ENCODE peak calls at places on chromosomes 7 and 10, in six cellular contexts. S is lower lobe of right lung; O is OCI-LY7; G is upper lobe of right lung; H is choroid plexus epithelial cell; A is CD4-positive, CD25-positive, alpha-beta regulatory T cell. F is an unnamed sample.

GRCh38 chr7:137682596-137682995 is 164.2 kb downstream of the DGKI start:
- DNase-seq in S (no peak), O (no peak), G (no peak), H (peak), A (no peak), F (peak)

GRCh38 chr7:73973091-73973490 is 54.9 kb upstream of the ELN start:
- DNase-seq in S (peak), O (no peak), G (peak), H (no peak), A (no peak), F (no peak)

GRCh38 chr10:97328646-97329453 is 5.7 kb downstream of the FRAT2 start:
- DNase-seq in S (no peak), O (no peak), G (no peak), H (peak), A (no peak), F (no peak)

GRCh38 chr7:116166167-116166566 is 44.2 kb upstream of the TES start:
- DNase-seq in S (no peak), O (no peak), G (no peak), H (no peak), A (no peak), F (no peak)

GRCh38 chr7:23277359-23277989 is 21.7 kb upstream of the MALSU1 start:
- DNase-seq in S (no peak), O (peak), G (no peak), H (peak), A (peak), F (peak)

GRCh38 chr7:143492043-143492471 is 14.4 kb downstream of the TAS2R41 start:
- DNase-seq in S (no peak), O (no peak), G (no peak), H (peak), A (no peak), F (peak)

GRCh38 chr7:115267503-115267902 is 345.6 kb downstream of the MDFIC start:
- DNase-seq in S (no peak), O (no peak), G (no peak), H (no peak), A (no peak), F (no peak)

GRCh38 chr10:17989908-17990767 is 38.4 kb downstream of the SLC39A12 start:
- DNase-seq in S (no peak), O (peak), G (no peak), H (peak), A (no peak), F (peak)

GRCh38 chr7:95396136-95397032 is at the start of gene PON3:
- DNase-seq in S (peak), O (no peak), G (peak), H (no peak), A (peak), F (no peak)

GRCh38 chr7:151233111-151233701 is 923 bp downstream of the CHPF2 start:
- DNase-seq in S (no peak), O (peak), G (peak), H (peak), A (peak), F (peak)

GRCh38 chr7:66913118-66914049 is 7.6 kb upstream of the TMEM248 start:
- DNase-seq in S (no peak), O (no peak), G (no peak), H (no peak), A (no peak), F (peak)

GRCh38 chr10:9868499-9868898 is 1149.2 kb upstream of the CELF2 start:
- DNase-seq in S (no peak), O (no peak), G (no peak), H (no peak), A (no peak), F (no peak)

GRCh38 chr10:83819609-83820008 is 319.7 kb upstream of the GHITM start:
- DNase-seq in S (no peak), O (no peak), G (no peak), H (no peak), A (no peak), F (no peak)

GRCh38 chr10:36358736-36359135 is 716.6 kb upstream of the FZD8 start:
- DNase-seq in S (no peak), O (no peak), G (no peak), H (peak), A (no peak), F (no peak)

GRCh38 chr7:130154501-130155317 is 50.5 kb downstream of the TMEM209 start:
- DNase-seq in S (no peak), O (no peak), G (no peak), H (no peak), A (no peak), F (peak)

GRCh38 chr7:150778738-150779301 is 21.3 kb downstream of the TMEM176B start:
- DNase-seq in S (peak), O (peak), G (peak), H (peak), A (peak), F (peak)

GRCh38 chr7:105799006-105799405 is 77.4 kb downstream of the ATXN7L1 start:
- DNase-seq in S (no peak), O (no peak), G (no peak), H (no peak), A (no peak), F (no peak)

GRCh38 chr7:114966156-114966555 is 44.3 kb downstream of the MDFIC start:
- DNase-seq in S (no peak), O (no peak), G (no peak), H (no peak), A (no peak), F (no peak)

GRCh38 chr7:131956864-131957263 is 400.4 kb upstream of the PODXL start:
- DNase-seq in S (no peak), O (no peak), G (no peak), H (no peak), A (no peak), F (no peak)

GRCh38 chr7:133873631-133874030 is 253.5 kb upstream of the LRGUK start:
- DNase-seq in S (no peak), O (no peak), G (no peak), H (peak), A (no peak), F (peak)

GRCh38 chr7:12686234-12686893 is 1.1 kb upstream of the ARL4A start:
- DNase-seq in S (peak), O (peak), G (peak), H (peak), A (peak), F (peak)

GRCh38 chr7:32501522-32501921 is 6.2 kb downstream of the AVL9 start:
- DNase-seq in S (no peak), O (no peak), G (no peak), H (peak), A (no peak), F (peak)

GRCh38 chr10:128087884-128088695 is 38.1 kb downstream of the MKI67 start:
- DNase-seq in S (no peak), O (peak), G (no peak), H (no peak), A (no peak), F (no peak)

GRCh38 chr10:87798082-87798481 is 19.9 kb downstream of the ATAD1 start:
- DNase-seq in S (no peak), O (no peak), G (no peak), H (no peak), A (no peak), F (no peak)

GRCh38 chr7:154867068-154867467 is 135.9 kb downstream of the PAXIP1 start:
- DNase-seq in S (no peak), O (no peak), G (peak), H (no peak), A (no peak), F (no peak)

GRCh38 chr10:32795598-32796183 is 162.3 kb downstream of the ITGB1 start:
- DNase-seq in S (no peak), O (peak), G (no peak), H (peak), A (peak), F (peak)

GRCh38 chr7:100888988-100889760 is at the start of gene UFSP1:
- DNase-seq in S (no peak), O (no peak), G (no peak), H (no peak), A (no peak), F (no peak)

GRCh38 chr7:24477807-24478655 is 95.2 kb upstream of the PALS2 start:
- DNase-seq in S (no peak), O (no peak), G (no peak), H (peak), A (no peak), F (peak)

GRCh38 chr10:123559823-123560092 is 106.4 kb upstream of the GPR26 start:
- DNase-seq in S (no peak), O (no peak), G (no peak), H (no peak), A (no peak), F (no peak)

GRCh38 chr7:29889288-29889687 is 83.0 kb downstream of the WIPF3 start:
- DNase-seq in S (no peak), O (no peak), G (no peak), H (no peak), A (no peak), F (no peak)

GRCh38 chr10:131516285-131516684 is 204.8 kb upstream of the TCERG1L start:
- DNase-seq in S (no peak), O (no peak), G (no peak), H (no peak), A (no peak), F (no peak)

DNA sequence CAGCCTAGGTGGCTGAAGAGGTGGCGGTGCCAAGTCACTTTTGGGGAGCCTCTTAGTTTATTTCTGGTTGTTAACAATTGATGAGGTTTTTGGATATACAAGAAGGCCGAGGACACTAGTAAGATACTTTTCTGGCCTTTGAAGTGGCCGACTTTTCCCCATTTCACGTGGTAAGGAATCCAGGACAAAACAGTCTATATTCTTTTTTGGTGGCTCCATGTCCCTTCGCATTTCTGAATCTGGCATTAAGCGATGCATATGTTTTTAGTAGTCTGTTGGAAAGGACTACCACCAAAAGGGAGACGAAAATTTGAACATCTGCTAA is 1.4 kb downstream of the MLLT10 start:
- DNase-seq in S (no peak), O (no peak), G (no peak), H (no peak), A (no peak), F (no peak)
- H3K4me3 ChIP-seq in S (peak), O (peak), G (peak), H (peak), A (peak), F (peak)

GRCh38 chr10:76918106-76918505 is 719.5 kb downstream of the KCNMA1 start:
- DNase-seq in S (no peak), O (no peak), G (no peak), H (no peak), A (no peak), F (no peak)

GRCh38 chr10:76920581-76920980 is 717.0 kb downstream of the KCNMA1 start:
- DNase-seq in S (no peak), O (no peak), G (no peak), H (no peak), A (no peak), F (no peak)

GRCh38 chr10:76911184-76911583 is 726.4 kb downstream of the KCNMA1 start:
- DNase-seq in S (no peak), O (no peak), G (no peak), H (no peak), A (no peak), F (no peak)

GRCh38 chr10:76917071-76917470 is 720.5 kb downstream of the KCNMA1 start:
- DNase-seq in S (no peak), O (no peak), G (no peak), H (no peak), A (no peak), F (no peak)

GRCh38 chr10:76916536-76916935 is 721.1 kb downstream of the KCNMA1 start:
- DNase-seq in S (no peak), O (no peak), G (no peak), H (no peak), A (no peak), F (no peak)
- H3K4me3 ChIP-seq in S (no peak), O (no peak), G (no peak), H (no peak), A (no peak), F (no peak)

GRCh38 chr7:47578581-47579270 is 3.2 kb downstream of the TNS3 start:
- DNase-seq in S (no peak), O (no peak), G (no peak), H (no peak), A (no peak), F (peak)
- H3K4me3 ChIP-seq in S (peak), O (no peak), G (no peak), H (no peak), A (no peak), F (peak)

GRCh38 chr7:91367812-91368578 is 103.8 kb downstream of the FZD1 start:
- DNase-seq in S (no peak), O (no peak), G (no peak), H (no peak), A (no peak), F (no peak)
- H3K4me3 ChIP-seq in S (no peak), O (no peak), G (no peak), H (no peak), A (no peak), F (no peak)